ENCODE peak calls at places on chromosomes 4 and X, in five cellular contexts. S is omental fat pad, H is H9, E is naive B cell, I is AG09319. C is an unnamed sample.

GRCh38 chrX:72128183-72128834 is 3.4 kb downstream of the RTL5 start:
- DNase-seq in S (no peak), H (no peak), E (no peak), I (no peak), C (no peak)

GRCh38 chr4:127291316-127291715 is 341.4 kb upstream of the INTU start:
- DNase-seq in S (no peak), H (no peak), E (no peak), I (peak), C (no peak)

GRCh38 chr4:20754091-20754490 is 53.8 kb downstream of the PACRGL start:
- DNase-seq in S (no peak), H (no peak), E (no peak), I (no peak), C (no peak)

GRCh38 chr4:40592034-40592433 is 37.6 kb downstream of the RBM47 start:
- DNase-seq in S (no peak), H (no peak), E (no peak), I (no peak), C (no peak)

GRCh38 chr4:187380181-187380581 is 615.4 kb upstream of the ZFP42 start:
- DNase-seq in S (no peak), H (peak), E (no peak), I (no peak), C (no peak)

GRCh38 chr4:186039697-186040096 is 29.3 kb upstream of the TLR3 start:
- DNase-seq in S (no peak), H (no peak), E (no peak), I (no peak), C (no peak)

GRCh38 chrX:80810365-80810978 is 795 bp upstream of the BRWD3 start:
- DNase-seq in S (no peak), H (no peak), E (no peak), I (no peak), C (no peak)

GRCh38 chr4:18524667-18525066 is 503.1 kb upstream of the LCORL start:
- DNase-seq in S (no peak), H (no peak), E (no peak), I (no peak), C (no peak)

GRCh38 chrX:119942831-119943184 is 743 bp downstream of the NKAP start:
- DNase-seq in S (no peak), H (no peak), E (no peak), I (no peak), C (no peak)

GRCh38 chrX:139126493-139126892 is 404.0 kb upstream of the F9 start:
- DNase-seq in S (no peak), H (peak), E (no peak), I (no peak), C (no peak)

GRCh38 chr4:158949094-158949493 is 153.8 kb upstream of the RAPGEF2 start:
- DNase-seq in S (no peak), H (no peak), E (no peak), I (no peak), C (no peak)

GRCh38 chrX:23634181-23634580 is 33.1 kb upstream of the PRDX4 start:
- DNase-seq in S (no peak), H (no peak), E (no peak), I (no peak), C (no peak)

GRCh38 chr4:76388160-76388908 is 32.6 kb downstream of the CCDC158 start:
- DNase-seq in S (no peak), H (no peak), E (no peak), I (no peak), C (no peak)

GRCh38 chr4:8026455-8026854 is 86.8 kb upstream of the AFAP1 start:
- DNase-seq in S (no peak), H (no peak), E (no peak), I (no peak), C (no peak)

GRCh38 chrX:130079824-130080406 is 30.4 kb downstream of the ELF4 start:
- DNase-seq in S (no peak), H (no peak), E (peak), I (peak), C (no peak)

GRCh38 chr4:184318852-184319251 is 101.2 kb upstream of the ENPP6 start:
- DNase-seq in S (no peak), H (peak), E (no peak), I (no peak), C (no peak)

GRCh38 chr4:43757147-43757546 is 691.5 kb downstream of the KCTD8 start:
- DNase-seq in S (no peak), H (peak), E (no peak), I (no peak), C (no peak)

GRCh38 chr4:14844059-14844458 is 158.2 kb upstream of the CPEB2 start:
- DNase-seq in S (no peak), H (no peak), E (no peak), I (no peak), C (no peak)

GRCh38 chrX:14936561-14936960 is 63.3 kb downstream of the MOSPD2 start:
- DNase-seq in S (no peak), H (no peak), E (no peak), I (no peak), C (no peak)

GRCh38 chr4:161604516-161605300 is 559.1 kb downstream of the FSTL5 start:
- DNase-seq in S (no peak), H (no peak), E (no peak), I (no peak), C (no peak)

GRCh38 chr4:184734758-184735157 is 862 bp upstream of the CENPU start:
- DNase-seq in S (no peak), H (no peak), E (no peak), I (no peak), C (no peak)

GRCh38 chr4:24763631-24764302 is 31.6 kb upstream of the SOD3 start:
- DNase-seq in S (no peak), H (no peak), E (no peak), I (no peak), C (no peak)

GRCh38 chrX:12721042-12721441 is 70.2 kb upstream of the PRPS2 start:
- DNase-seq in S (no peak), H (peak), E (no peak), I (no peak), C (peak)

GRCh38 chr4:85864806-85865205 is 389.9 kb downstream of the ARHGAP24 start:
- DNase-seq in S (no peak), H (no peak), E (no peak), I (no peak), C (no peak)

GRCh38 chrX:25084446-25084845 is 68.7 kb upstream of the ARX start:
- DNase-seq in S (no peak), H (no peak), E (no peak), I (no peak), C (no peak)

GRCh38 chr4:147019061-147019460 is 73.4 kb upstream of the TTC29 start:
- DNase-seq in S (peak), H (peak), E (peak), I (peak), C (no peak)

GRCh38 chr4:182225257-182225852 is 17.8 kb upstream of the TENM3 start:
- DNase-seq in S (no peak), H (no peak), E (no peak), I (no peak), C (no peak)

GRCh38 chrX:153626863-153627674 is 19.9 kb upstream of the DUSP9 start:
- DNase-seq in S (no peak), H (no peak), E (no peak), I (no peak), C (no peak)

GRCh38 chr4:85478576-85478975 is 3.6 kb downstream of the ARHGAP24 start:
- DNase-seq in S (no peak), H (no peak), E (no peak), I (no peak), C (no peak)